ENCODE peak calls at places on chromosomes 13 and 19, in six cellular contexts. T is bronchial epithelial cell; S is AG10803; M is Peyer's patch; P is HFF-Myc; B is CD4-positive, alpha-beta T cell. F is an unnamed sample.

GRCh38 chr13:83577183-83577582 is 305.1 kb downstream of the SLITRK1 start:
- DNase-seq in T (no peak), S (no peak), M (no peak), P (no peak), B (no peak), F (no peak)

GRCh38 chr19:38042132-38042531 is 135.1 kb downstream of the SIPA1L3 start:
- DNase-seq in T (no peak), S (no peak), M (no peak), P (no peak), B (no peak), F (no peak)

GRCh38 chr13:53237696-53238095 is 209.1 kb downstream of the OLFM4 start:
- DNase-seq in T (no peak), S (no peak), M (no peak), P (no peak), B (no peak), F (no peak)

GRCh38 chr19:16520986-16521624 is 21.1 kb downstream of the CHERP start:
- DNase-seq in T (no peak), S (no peak), M (no peak), P (no peak), B (no peak), F (no peak)

GRCh38 chr19:21505459-21506393 is at the start of gene ZNF429:
- DNase-seq in T (peak; percentile 87), S (peak; percentile 92), M (peak; percentile 90), P (peak; percentile 84), B (peak; percentile 86), F (peak; percentile 84)

GRCh38 chr19:17289489-17289888 is 7.8 kb downstream of the ANKLE1 start:
- DNase-seq in T (peak; percentile 57), S (peak; percentile 80), M (peak; percentile 60), P (peak; percentile 57), B (no peak), F (peak; percentile 62)

GRCh38 chr13:114283581-114283980 is 2.2 kb downstream of the UPF3A start:
- DNase-seq in T (no peak), S (no peak), M (no peak), P (no peak), B (no peak), F (no peak)

GRCh38 chr19:43651758-43652545 is 12.3 kb upstream of the CADM4 start:
- DNase-seq in T (peak; percentile 53), S (peak; percentile 58), M (peak; percentile 75), P (peak; percentile 38), B (peak; percentile 5), F (no peak)

GRCh38 chr19:38793186-38793585 is 4.2 kb downstream of the LGALS7B start:
- DNase-seq in T (peak; percentile 97), S (peak; percentile 41), M (no peak), P (no peak), B (no peak), F (no peak)

GRCh38 chr13:75788494-75788991 is 152.4 kb downstream of the LMO7 start:
- DNase-seq in T (no peak), S (peak; percentile 97), M (peak; percentile 68), P (peak; percentile 95), B (no peak), F (peak; percentile 84)

GRCh38 chr19:50046649-50047503 is 21.1 kb downstream of the ZNF473 start:
- DNase-seq in T (no peak), S (peak; percentile 51), M (no peak), P (no peak), B (peak; percentile 55), F (no peak)

GRCh38 chr19:16660763-16661479 is at the start of gene TMEM38A:
- DNase-seq in T (no peak), S (no peak), M (peak; percentile 71), P (no peak), B (no peak), F (no peak)

GRCh38 chr19:35179830-35180229 is 25.3 kb downstream of the FXYD5 start:
- DNase-seq in T (no peak), S (no peak), M (no peak), P (no peak), B (no peak), F (no peak)

GRCh38 chr13:79096099-79096498 is 310.0 kb downstream of the RBM26 start:
- DNase-seq in T (no peak), S (no peak), M (no peak), P (no peak), B (no peak), F (no peak)

GRCh38 chr13:102856603-102857002 is 10.8 kb downstream of the ERCC5 start:
- DNase-seq in T (peak; percentile 16), S (peak; percentile 40), M (no peak), P (no peak), B (no peak), F (no peak)

GRCh38 chr19:17338440-17339078 is 1.2 kb downstream of the GTPBP3 start:
- DNase-seq in T (no peak), S (no peak), M (no peak), P (no peak), B (no peak), F (no peak)

GRCh38 chr13:46124967-46125933 is 20.4 kb upstream of the CPB2 start:
- DNase-seq in T (no peak), S (no peak), M (no peak), P (no peak), B (no peak), F (no peak)

GRCh38 chr19:13015361-13016231 is 20.3 kb downstream of the NFIX start:
- DNase-seq in T (no peak), S (peak; percentile 78), M (no peak), P (no peak), B (no peak), F (no peak)

GRCh38 chr13:65488606-65489005 is 1741.5 kb downstream of the PCDH9 start:
- DNase-seq in T (no peak), S (no peak), M (no peak), P (no peak), B (no peak), F (no peak)

GRCh38 chr13:67769987-67770341 is 539.8 kb upstream of the PCDH9 start:
- DNase-seq in T (no peak), S (no peak), M (no peak), P (no peak), B (no peak), F (no peak)

GRCh38 chr19:30856786-30857185 is 484.6 kb downstream of the ZNF536 start:
- DNase-seq in T (no peak), S (no peak), M (no peak), P (no peak), B (no peak), F (no peak)

GRCh38 chr13:21034602-21035190 is 26.7 kb downstream of the LATS2 start:
- DNase-seq in T (no peak), S (no peak), M (no peak), P (no peak), B (no peak), F (no peak)
- TF ChIP-seq CTCF in T (no peak), S (no peak), M (no peak), P (no peak), B (no peak), F (peak; percentile 8)

DNA sequence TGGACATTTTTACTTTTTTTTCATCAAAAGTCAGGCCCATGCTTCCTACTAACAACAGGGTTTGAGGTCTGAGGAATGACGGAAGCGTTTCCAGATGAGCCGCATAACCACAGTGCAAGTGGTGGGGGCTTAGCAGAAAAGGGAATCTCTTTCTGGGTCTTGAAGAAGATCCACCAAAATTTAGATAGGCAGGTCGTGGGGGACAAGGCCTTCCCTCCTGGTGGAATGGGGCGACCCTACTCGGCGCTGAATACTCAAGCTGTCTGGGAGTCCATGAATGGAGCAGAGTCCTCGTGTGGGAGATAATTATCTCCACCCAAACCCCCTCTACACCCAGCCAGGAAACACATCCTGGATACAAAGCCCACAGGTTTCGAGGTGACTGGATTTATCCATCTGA is 36.9 kb downstream of the CARS2 start:
- DNase-seq in T (no peak), S (no peak), M (no peak), P (no peak), B (no peak), F (no peak)
- TF ChIP-seq CTCF in T (no peak), S (no peak), M (no peak), P (no peak), B (no peak), F (no peak)

GRCh38 chr13:87671824-87672603 is 843 bp downstream of the SLITRK5 start:
- DNase-seq in T (no peak), S (no peak), M (peak; percentile 44), P (no peak), B (no peak), F (no peak)

GRCh38 chr13:87669379-87669978 is 1.7 kb upstream of the SLITRK5 start:
- DNase-seq in T (peak; percentile 52), S (no peak), M (no peak), P (no peak), B (no peak), F (no peak)

GRCh38 chr13:87674143-87674772 is 3.1 kb downstream of the SLITRK5 start:
- DNase-seq in T (no peak), S (no peak), M (no peak), P (no peak), B (no peak), F (no peak)

GRCh38 chr13:87667686-87668085 is 3.5 kb upstream of the SLITRK5 start:
- DNase-seq in T (peak; percentile 50), S (no peak), M (no peak), P (no peak), B (no peak), F (no peak)

DNA sequence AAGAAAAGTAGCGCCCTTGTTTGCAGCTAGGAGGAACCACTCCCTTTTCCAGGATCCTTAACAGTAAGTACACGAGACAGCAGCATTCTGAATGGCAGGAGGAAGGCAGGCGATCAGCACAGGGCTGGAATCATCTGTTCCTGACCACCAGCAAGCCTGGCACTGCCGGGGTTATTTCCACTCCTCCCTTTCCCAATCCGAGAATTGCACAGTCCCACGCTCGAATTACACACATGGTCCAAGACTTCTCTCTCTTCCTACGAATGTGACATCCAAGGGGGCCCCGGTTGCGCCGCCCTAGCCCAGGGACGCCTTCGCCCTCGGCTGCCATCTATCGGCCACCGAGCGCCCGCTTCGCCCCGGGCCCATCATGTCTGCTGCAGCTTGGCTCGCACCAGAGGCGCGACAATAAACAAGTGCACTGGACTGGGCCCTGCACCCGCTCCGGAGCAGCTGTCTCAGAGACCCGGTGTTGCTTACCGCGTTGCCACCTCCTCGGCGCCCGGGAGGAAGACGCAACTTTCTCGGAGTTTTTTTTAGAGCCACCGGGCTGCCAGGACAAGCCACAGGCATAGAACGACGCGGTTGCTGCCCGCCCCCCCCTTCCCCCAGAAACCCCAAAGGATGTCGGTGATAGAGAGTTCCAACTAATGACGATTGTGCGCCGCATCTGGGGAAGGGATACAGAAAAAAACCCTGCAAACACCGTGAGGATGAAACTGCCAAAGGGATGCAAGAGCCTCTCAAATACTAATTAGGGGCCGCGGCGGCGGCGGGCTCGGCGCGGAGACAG is at the start of gene SLITRK5:
- DNase-seq in T (peak; percentile 52), S (peak; percentile 37), M (peak; percentile 69), P (no peak), B (no peak), F (no peak)
- TF ChIP-seq CTCF in T (peak; percentile 93), S (peak; percentile 69), M (peak; percentile 28), P (peak; percentile 82), B (peak; percentile 60), F (peak; percentile 91)

GRCh38 chr19:8616861-8617260 is 6.3 kb upstream of the ADAMTS10 start:
- DNase-seq in T (no peak), S (no peak), M (no peak), P (no peak), B (no peak), F (no peak)

GRCh38 chr19:8617984-8618383 is 7.5 kb upstream of the ADAMTS10 start:
- DNase-seq in T (no peak), S (no peak), M (no peak), P (no peak), B (no peak), F (no peak)

GRCh38 chr19:8615022-8615421 is 4.5 kb upstream of the ADAMTS10 start:
- DNase-seq in T (no peak), S (no peak), M (no peak), P (no peak), B (no peak), F (no peak)

GRCh38 chr19:8614455-8614854 is 3.9 kb upstream of the ADAMTS10 start:
- DNase-seq in T (no peak), S (no peak), M (no peak), P (no peak), B (no peak), F (no peak)

GRCh38 chr19:8615813-8616596 is 5.5 kb upstream of the ADAMTS10 start:
- DNase-seq in T (no peak), S (peak; percentile 48), M (peak; percentile 68), P (no peak), B (peak; percentile 49), F (no peak)
- TF ChIP-seq CTCF in T (peak; percentile 59), S (peak; percentile 97), M (peak; percentile 82), P (peak; percentile 97), B (peak; percentile 93), F (peak; percentile 96)

F was measured in AG09319.